ENCODE peak calls at places on chromosomes 6 and 20, in nine cellular contexts. B is Calu3; E is occipital lobe; H is naive thymus-derived CD8-positive, alpha-beta T cell; M is M059J; U is stimulated activated naive CD8-positive, alpha-beta T cell treated with anti-CD3 and anti-CD28 coated beads, Interleukin-15, Interleukin-2, amounts not matched to agents 100 U/mL and 50 U/mL, for 24 hours; O is GM04504; R is stimulated activated CD4-positive, alpha-beta T cell treated with anti-CD3 and anti-CD28 coated beads, Interleukin-4, amount 100 ng/mL, for 4 hours; D is GM10248. N is an unnamed sample.
A peak's percentile ranks its signal among the peaks of the same experiment; 100 is the strongest.

GRCh38 chr6:72328775-72329174 is 293.1 kb upstream of the KCNQ5 start:
- DNase-seq in B (no peak), E (no peak), H (no peak), M (peak; percentile 32), U (no peak), O (peak; percentile 10), R (no peak), D (no peak), N (no peak)

GRCh38 chr6:7137335-7138106 is 29.8 kb downstream of the RREB1 start:
- DNase-seq in B (no peak), E (no peak), H (peak; percentile 48), M (peak; percentile 90), U (peak; percentile 72), O (peak; percentile 40), R (peak; percentile 52), D (no peak), N (peak; percentile 44)

GRCh38 chr6:149054559-149055194 is 262.8 kb upstream of the TAB2 start:
- DNase-seq in B (no peak), E (no peak), H (no peak), M (no peak), U (no peak), O (no peak), R (no peak), D (no peak), N (peak; percentile 76)

GRCh38 chr6:101716387-101716786 is 322.9 kb downstream of the GRIK2 start:
- DNase-seq in B (no peak), E (no peak), H (no peak), M (no peak), U (no peak), O (no peak), R (no peak), D (no peak), N (no peak)

GRCh38 chr20:38649275-38649891 is 47.8 kb downstream of the ARHGAP40 start:
- DNase-seq in B (peak; percentile 31), E (no peak), H (no peak), M (peak; percentile 43), U (no peak), O (no peak), R (no peak), D (peak; percentile 51), N (no peak)

GRCh38 chr20:20492521-20493334 is 124.8 kb downstream of the INSM1 start:
- DNase-seq in B (no peak), E (peak; percentile 65), H (no peak), M (no peak), U (no peak), O (no peak), R (no peak), D (no peak), N (no peak)

GRCh38 chr20:35451295-35451694 is 4.1 kb upstream of the CEP250 start:
- DNase-seq in B (no peak), E (no peak), H (no peak), M (no peak), U (no peak), O (no peak), R (no peak), D (no peak), N (no peak)

GRCh38 chr6:108716801-108717791 is 131.1 kb upstream of the ARMC2 start:
- DNase-seq in B (no peak), E (no peak), H (no peak), M (no peak), U (no peak), O (no peak), R (no peak), D (no peak), N (no peak)

GRCh38 chr6:15352229-15352628 is 106.4 kb downstream of the JARID2 start:
- DNase-seq in B (no peak), E (no peak), H (no peak), M (no peak), U (no peak), O (no peak), R (no peak), D (no peak), N (no peak)

GRCh38 chr6:25278557-25278913 is 639 bp upstream of the CARMIL1 start:
- DNase-seq in B (no peak), E (no peak), H (no peak), M (peak; percentile 66), U (no peak), O (no peak), R (no peak), D (no peak), N (peak; percentile 85)

GRCh38 chr6:136284909-136285308 is 4.7 kb downstream of the BCLAF1 start:
- DNase-seq in B (no peak), E (no peak), H (no peak), M (peak; percentile 71), U (no peak), O (peak; percentile 18), R (no peak), D (no peak), N (no peak)

GRCh38 chr6:8855411-8855810 is 420.1 kb upstream of the SLC35B3 start:
- DNase-seq in B (no peak), E (no peak), H (no peak), M (no peak), U (no peak), O (no peak), R (no peak), D (no peak), N (no peak)

GRCh38 chr6:2865270-2866182 is 23.9 kb upstream of the SERPINB1 start:
- DNase-seq in B (no peak), E (no peak), H (no peak), M (no peak), U (no peak), O (no peak), R (no peak), D (no peak), N (peak; percentile 40)

GRCh38 chr6:128784266-128784665 is 98.7 kb upstream of the LAMA2 start:
- DNase-seq in B (no peak), E (no peak), H (no peak), M (no peak), U (no peak), O (no peak), R (no peak), D (no peak), N (no peak)

GRCh38 chr6:36141961-36142360 is 11.6 kb downstream of the MAPK13 start:
- DNase-seq in B (no peak), E (no peak), H (no peak), M (no peak), U (no peak), O (no peak), R (no peak), D (no peak), N (no peak)

GRCh38 chr6:159890201-159890600 is 587 bp upstream of the MAS1 start:
- DNase-seq in B (no peak), E (no peak), H (no peak), M (no peak), U (no peak), O (no peak), R (no peak), D (no peak), N (no peak)

GRCh38 chr20:2327620-2328555 is 32.1 kb downstream of the TGM3 start:
- DNase-seq in B (no peak), E (no peak), H (no peak), M (no peak), U (no peak), O (no peak), R (no peak), D (no peak), N (no peak)

GRCh38 chr20:38109025-38109541 is 56.0 kb downstream of the TGM2 start:
- DNase-seq in B (no peak), E (no peak), H (no peak), M (no peak), U (no peak), O (peak; percentile 28), R (no peak), D (no peak), N (no peak)

GRCh38 chr20:47774081-47774777 is 11.1 kb downstream of the SULF2 start:
- DNase-seq in B (peak; percentile 67), E (no peak), H (no peak), M (no peak), U (no peak), O (no peak), R (no peak), D (no peak), N (no peak)

GRCh38 chr20:16801919-16802651 is 53.9 kb downstream of the OTOR start:
- DNase-seq in B (peak; percentile 50), E (peak; percentile 31), H (peak; percentile 25), M (peak; percentile 53), U (peak; percentile 71), O (no peak), R (peak; percentile 54), D (peak; percentile 45), N (peak; percentile 59)

GRCh38 chr6:41750374-41750773 is 3.2 kb upstream of the PGC start:
- DNase-seq in B (no peak), E (no peak), H (no peak), M (no peak), U (no peak), O (no peak), R (no peak), D (no peak), N (no peak)

GRCh38 chr6:104286641-104287040 is 573.1 kb downstream of the HACE1 start:
- DNase-seq in B (no peak), E (no peak), H (no peak), M (no peak), U (no peak), O (no peak), R (no peak), D (no peak), N (no peak)

GRCh38 chr20:7916648-7917047 is 23.6 kb downstream of the HAO1 start:
- DNase-seq in B (no peak), E (no peak), H (no peak), M (no peak), U (no peak), O (no peak), R (no peak), D (no peak), N (no peak)

GRCh38 chr6:12751694-12752304 is 35.2 kb downstream of the PHACTR1 start:
- DNase-seq in B (peak; percentile 59), E (no peak), H (peak; percentile 0), M (peak; percentile 58), U (peak; percentile 57), O (no peak), R (peak; percentile 24), D (peak; percentile 53), N (peak; percentile 60)

GRCh38 chr20:2986466-2986865 is 57.0 kb upstream of the GNRH2 start:
- DNase-seq in B (no peak), E (no peak), H (no peak), M (no peak), U (peak; percentile 68), O (peak; percentile 14), R (peak; percentile 21), D (no peak), N (no peak)

GRCh38 chr6:120384671-120385070 is 949.6 kb downstream of the TBC1D32 start:
- DNase-seq in B (no peak), E (no peak), H (no peak), M (peak; percentile 41), U (no peak), O (no peak), R (no peak), D (no peak), N (no peak)

GRCh38 chr6:40543776-40544175 is 43.4 kb downstream of the LRFN2 start:
- DNase-seq in B (no peak), E (no peak), H (no peak), M (no peak), U (no peak), O (no peak), R (no peak), D (no peak), N (no peak)

GRCh38 chr6:70846207-70846835 is 110.5 kb downstream of the B3GAT2 start:
- DNase-seq in B (peak; percentile 4), E (no peak), H (no peak), M (no peak), U (no peak), O (no peak), R (no peak), D (no peak), N (no peak)

GRCh38 chr6:28758046-28758817 is 165.6 kb downstream of the TRIM27 start:
- DNase-seq in B (peak; percentile 86), E (no peak), H (no peak), M (peak; percentile 90), U (peak; percentile 36), O (peak; percentile 31), R (no peak), D (no peak), N (peak; percentile 46)

GRCh38 chr6:162153120-162153519 is 574.4 kb downstream of the PRKN start:
- DNase-seq in B (no peak), E (no peak), H (no peak), M (no peak), U (no peak), O (no peak), R (no peak), D (no peak), N (no peak)

GRCh38 chr20:31594002-31594557 is 11.0 kb upstream of the ID1 start:
- DNase-seq in B (no peak), E (no peak), H (no peak), M (no peak), U (no peak), O (no peak), R (no peak), D (no peak), N (no peak)